ENCODE peak calls at places on chromosomes 12 and 14, in ten cellular contexts. A is tibial nerve; U is choroid plexus epithelial cell; C is activated naive CD4-positive, alpha-beta T cell treated with anti-CD3 and anti-CD28 coated beads, Interleukin-2, amount 50 U/mL, for 16 hours; W is breast epithelium; F is activated CD4-positive, alpha-beta T cell treated with anti-CD3 and anti-CD28 coated beads, Interleukin-2, amount 10 ng/mL, durations not matched to agents 7 days and 5 days; X is SK-N-DZ; Q is NCI-H1436; D is AG08396; Z is uterus. I is an unnamed sample.

GRCh38 chr12:131736807-131737484 is 26.1 kb downstream of the SFSWAP start:
- DNase-seq in W (no peak), F (no peak), D (peak), C (no peak), A (no peak), Z (no peak), X (no peak), U (peak), Q (no peak), I (peak)

GRCh38 chr14:72880164-72880563 is 13.7 kb downstream of the DPF3 start:
- DNase-seq in C (no peak), W (no peak), Z (no peak), X (no peak), Q (no peak), F (no peak), D (no peak), A (no peak), U (no peak), I (no peak)

GRCh38 chr14:73047808-73048207 is 10.5 kb upstream of the RBM25 start:
- DNase-seq in U (no peak), X (no peak), D (no peak), Z (no peak), Q (no peak), W (no peak), A (no peak), C (no peak), F (no peak), I (no peak)

GRCh38 chr12:85441740-85442139 is 161.7 kb downstream of the ALX1 start:
- DNase-seq in X (no peak), U (peak), W (no peak), F (no peak), Q (peak), A (no peak), D (no peak), C (no peak), Z (no peak), I (no peak)

GRCh38 chr14:68951051-68951797 is 27.9 kb downstream of the ACTN1 start:
- DNase-seq in A (peak), Q (no peak), C (no peak), U (peak), D (peak), F (no peak), W (peak), X (no peak), Z (peak), I (peak)

GRCh38 chr14:64724578-64724930 is 20.3 kb downstream of the PLEKHG3 start:
- DNase-seq in W (no peak), X (no peak), D (no peak), A (no peak), U (no peak), C (no peak), Z (no peak), Q (no peak), F (no peak), I (no peak)

GRCh38 chr12:132583736-132584135 is 26.6 kb downstream of the LRCOL1 start:
- DNase-seq in W (no peak), A (no peak), F (no peak), C (no peak), Q (no peak), D (no peak), Z (no peak), U (no peak), X (no peak), I (no peak)

GRCh38 chr14:57068511-57068910 is 200.2 kb downstream of the EXOC5 start:
- DNase-seq in C (no peak), F (no peak), Z (no peak), Q (no peak), X (no peak), D (no peak), A (no peak), U (no peak), W (no peak), I (no peak)

GRCh38 chr12:119744900-119745606 is 77.1 kb downstream of the PRKAB1 start:
- DNase-seq in Z (no peak), D (no peak), W (no peak), A (no peak), Q (no peak), U (no peak), F (no peak), X (no peak), C (no peak), I (no peak)

GRCh38 chr12:94304012-94304411 is 155.6 kb downstream of the PLXNC1 start:
- DNase-seq in W (no peak), Z (no peak), X (no peak), U (no peak), Q (no peak), A (no peak), D (no peak), C (no peak), F (no peak), I (no peak)

GRCh38 chr12:68200854-68201253 is 24.8 kb downstream of the IL26 start:
- DNase-seq in A (no peak), D (no peak), X (no peak), F (no peak), Z (no peak), C (no peak), U (peak), W (no peak), Q (no peak), I (no peak)

GRCh38 chr12:110183386-110183785 is 59.2 kb downstream of the IFT81 start:
- DNase-seq in Q (no peak), F (no peak), Z (no peak), C (no peak), U (no peak), A (no peak), X (no peak), W (no peak), D (no peak), I (no peak)

GRCh38 chr14:100416921-100417451 is 93.8 kb downstream of the SLC25A47 start:
- DNase-seq in A (no peak), U (peak), W (no peak), Z (no peak), C (no peak), X (no peak), Q (no peak), F (no peak), D (peak), I (peak)

GRCh38 chr12:89325495-89325894 is 26.8 kb downstream of the DUSP6 start:
- DNase-seq in W (no peak), Q (no peak), Z (no peak), A (no peak), X (no peak), U (no peak), C (no peak), D (no peak), F (no peak), I (no peak)

GRCh38 chr12:84874125-84874824 is 38.3 kb downstream of the SLC6A15 start:
- DNase-seq in W (no peak), X (peak), F (no peak), C (no peak), Q (peak), A (no peak), D (peak), Z (no peak), U (peak), I (peak)

GRCh38 chr12:56785874-56786273 is 22.8 kb downstream of the HSD17B6 start:
- DNase-seq in Q (no peak), D (no peak), A (no peak), U (no peak), X (no peak), W (no peak), F (no peak), C (no peak), Z (no peak), I (no peak)

GRCh38 chr14:75553761-75554160 is 24.7 kb upstream of the FLVCR2 start:
- DNase-seq in Q (no peak), C (no peak), U (no peak), W (no peak), Z (no peak), X (no peak), F (no peak), A (no peak), D (no peak), I (peak)

GRCh38 chr12:47556631-47557030 is 149.2 kb downstream of the RPAP3 start:
- DNase-seq in D (no peak), A (no peak), C (no peak), U (no peak), F (no peak), X (no peak), Q (no peak), Z (no peak), W (no peak), I (no peak)

GRCh38 chr12:69555461-69555860 is 29.8 kb upstream of the CCT2 start:
- DNase-seq in X (no peak), Q (no peak), D (peak), C (no peak), W (no peak), F (no peak), U (peak), Z (no peak), A (no peak), I (peak)

GRCh38 chr12:108553799-108554198 is 7.2 kb downstream of the SART3 start:
- DNase-seq in Q (no peak), Z (no peak), F (no peak), A (no peak), C (no peak), U (no peak), X (no peak), D (no peak), W (no peak), I (no peak)

GRCh38 chr12:26668230-26668629 is 164.8 kb downstream of the ITPR2 start:
- DNase-seq in Q (no peak), D (no peak), X (peak), F (no peak), U (no peak), A (no peak), W (no peak), C (no peak), Z (no peak), I (no peak)

GRCh38 chr12:47652491-47653234 is 53.2 kb downstream of the RPAP3 start:
- DNase-seq in F (no peak), W (no peak), C (no peak), A (no peak), Q (no peak), U (peak), Z (no peak), X (no peak), D (no peak), I (peak)

GRCh38 chr12:115752913-115753726 is 524.4 kb downstream of the MED13L start:
- DNase-seq in Z (peak), D (peak), W (peak), F (peak), U (peak), Q (peak), C (no peak), A (no peak), X (peak), I (peak)

GRCh38 chr14:74933925-74934435 is 10.9 kb upstream of the RPS6KL1 start:
- DNase-seq in X (no peak), F (no peak), W (no peak), U (no peak), D (no peak), C (no peak), Z (no peak), A (no peak), Q (no peak), I (no peak)

GRCh38 chr14:78836777-78837176 is 666.6 kb downstream of the NRXN3 start:
- DNase-seq in X (peak), Q (peak), Z (no peak), U (peak), F (peak), C (no peak), D (peak), W (no peak), A (no peak), I (peak)

GRCh38 chr12:6285063-6285477 is 25.4 kb upstream of the PLEKHG6 start:
- DNase-seq in Q (peak), D (peak), W (no peak), Z (peak), C (peak), U (peak), A (no peak), X (peak), F (peak), I (peak)

GRCh38 chr14:99064262-99064954 is 207.6 kb downstream of the BCL11B start:
- DNase-seq in C (no peak), U (no peak), W (peak), X (no peak), D (no peak), F (no peak), Q (no peak), A (no peak), Z (no peak), I (no peak)

GRCh38 chr14:67079836-67080235 is 109.4 kb upstream of the GARIN2 start:
- DNase-seq in U (no peak), X (no peak), A (no peak), C (no peak), D (no peak), W (no peak), F (no peak), Z (no peak), Q (no peak), I (no peak)

GRCh38 chr12:104218935-104219334 is 3.4 kb downstream of the TXNRD1 start:
- DNase-seq in W (no peak), Q (no peak), Z (no peak), D (no peak), F (no peak), A (no peak), X (no peak), C (no peak), U (peak), I (peak)

GRCh38 chr12:81167694-81168093 is 89.8 kb downstream of the ACSS3 start:
- DNase-seq in Z (no peak), A (no peak), U (peak), C (no peak), Q (no peak), W (no peak), X (no peak), F (no peak), D (no peak), I (peak)

GRCh38 chr12:772056-772697 is 19.8 kb downstream of the WNK1 start:
- DNase-seq in W (no peak), F (no peak), D (no peak), X (no peak), Q (no peak), C (no peak), Z (no peak), A (no peak), U (no peak), I (no peak)

GRCh38 chr14:85416771-85417170 is 113.2 kb upstream of the FLRT2 start:
- DNase-seq in F (no peak), D (peak), W (no peak), X (no peak), Q (no peak), C (no peak), Z (no peak), A (no peak), U (peak), I (peak)

GRCh38 chr12:45357547-45358417 is 141.9 kb downstream of the ANO6 start:
- DNase-seq in D (no peak), X (no peak), U (peak), W (no peak), A (no peak), C (no peak), Q (no peak), Z (peak), F (no peak), I (no peak)

I was measured in mesenchymal stem cell.